ENCODE peak calls at places on chromosomes 12 and 14, in ten cellular contexts. One of them, this sample, is unnamed.
A peak's percentile ranks its signal among the peaks of the same experiment; 100 is the strongest.

GRCh38 chr14:22715186-22715812 is 51.2 kb upstream of the OXA1L start:
- DNase-seq in lung: no peak
- DNase-seq in nephron progenitor cell: no peak
- DNase-seq in T follicular helper cell: no peak
- DNase-seq in progenitor cell of endocrine pancreas: no peak
- DNase-seq in effector CD4-positive, alpha-beta T cell: no peak
- DNase-seq in fibroblast of mammary gland: no peak
- DNase-seq in DMS 273 treated with DMSO at 0.1 percent for 48 hours: peak; percentile 90
- DNase-seq in CD8-positive, alpha-beta T cell: no peak
- DNase-seq in NCI-H2171 treated with DMSO at 0.1 percent for 48 hours: peak; percentile 100
- DNase-seq in this sample: no peak

GRCh38 chr12:93622485-93622884 is 50.0 kb downstream of the SOCS2 start:
- DNase-seq in lung: peak; percentile 21
- DNase-seq in nephron progenitor cell: no peak
- DNase-seq in T follicular helper cell: no peak
- DNase-seq in progenitor cell of endocrine pancreas: no peak
- DNase-seq in effector CD4-positive, alpha-beta T cell: no peak
- DNase-seq in fibroblast of mammary gland: peak; percentile 84
- DNase-seq in DMS 273 treated with DMSO at 0.1 percent for 48 hours: no peak
- DNase-seq in CD8-positive, alpha-beta T cell: no peak
- DNase-seq in NCI-H2171 treated with DMSO at 0.1 percent for 48 hours: no peak
- DNase-seq in this sample: no peak

GRCh38 chr12:117188961-117189724 is 1.1 kb downstream of the FBXO21 start:
- DNase-seq in lung: no peak
- DNase-seq in nephron progenitor cell: no peak
- DNase-seq in T follicular helper cell: no peak
- DNase-seq in progenitor cell of endocrine pancreas: no peak
- DNase-seq in effector CD4-positive, alpha-beta T cell: no peak
- DNase-seq in fibroblast of mammary gland: peak; percentile 70
- DNase-seq in DMS 273 treated with DMSO at 0.1 percent for 48 hours: no peak
- DNase-seq in CD8-positive, alpha-beta T cell: no peak
- DNase-seq in NCI-H2171 treated with DMSO at 0.1 percent for 48 hours: no peak
- DNase-seq in this sample: peak; percentile 48

GRCh38 chr12:69062838-69063237 is 129.9 kb upstream of the CPM start:
- DNase-seq in lung: no peak
- DNase-seq in nephron progenitor cell: no peak
- DNase-seq in T follicular helper cell: no peak
- DNase-seq in progenitor cell of endocrine pancreas: no peak
- DNase-seq in effector CD4-positive, alpha-beta T cell: no peak
- DNase-seq in fibroblast of mammary gland: no peak
- DNase-seq in DMS 273 treated with DMSO at 0.1 percent for 48 hours: no peak
- DNase-seq in CD8-positive, alpha-beta T cell: no peak
- DNase-seq in NCI-H2171 treated with DMSO at 0.1 percent for 48 hours: no peak
- DNase-seq in this sample: no peak

GRCh38 chr12:121980211-121980891 is 41.3 kb upstream of the BCL7A start:
- DNase-seq in lung: no peak
- DNase-seq in nephron progenitor cell: no peak
- DNase-seq in T follicular helper cell: no peak
- DNase-seq in progenitor cell of endocrine pancreas: no peak
- DNase-seq in effector CD4-positive, alpha-beta T cell: no peak
- DNase-seq in fibroblast of mammary gland: peak; percentile 36
- DNase-seq in DMS 273 treated with DMSO at 0.1 percent for 48 hours: no peak
- DNase-seq in CD8-positive, alpha-beta T cell: no peak
- DNase-seq in NCI-H2171 treated with DMSO at 0.1 percent for 48 hours: no peak
- DNase-seq in this sample: no peak

GRCh38 chr12:54853933-54854538 is at the start of gene MUCL1:
- DNase-seq in lung: peak; percentile 61
- DNase-seq in nephron progenitor cell: peak; percentile 65
- DNase-seq in T follicular helper cell: peak; percentile 54
- DNase-seq in progenitor cell of endocrine pancreas: peak; percentile 46
- DNase-seq in effector CD4-positive, alpha-beta T cell: peak; percentile 58
- DNase-seq in fibroblast of mammary gland: peak; percentile 81
- DNase-seq in DMS 273 treated with DMSO at 0.1 percent for 48 hours: no peak
- DNase-seq in CD8-positive, alpha-beta T cell: peak; percentile 57
- DNase-seq in NCI-H2171 treated with DMSO at 0.1 percent for 48 hours: peak; percentile 54
- DNase-seq in this sample: peak; percentile 80

GRCh38 chr12:48779869-48780268 is 9.0 kb downstream of the ADCY6 start:
- DNase-seq in lung: no peak
- DNase-seq in nephron progenitor cell: no peak
- DNase-seq in T follicular helper cell: no peak
- DNase-seq in progenitor cell of endocrine pancreas: no peak
- DNase-seq in effector CD4-positive, alpha-beta T cell: no peak
- DNase-seq in fibroblast of mammary gland: peak; percentile 77
- DNase-seq in DMS 273 treated with DMSO at 0.1 percent for 48 hours: no peak
- DNase-seq in CD8-positive, alpha-beta T cell: no peak
- DNase-seq in NCI-H2171 treated with DMSO at 0.1 percent for 48 hours: no peak
- DNase-seq in this sample: peak; percentile 51

GRCh38 chr12:111870216-111870615 is 28.2 kb downstream of the MAPKAPK5 start:
- DNase-seq in lung: no peak
- DNase-seq in nephron progenitor cell: no peak
- DNase-seq in T follicular helper cell: no peak
- DNase-seq in progenitor cell of endocrine pancreas: no peak
- DNase-seq in effector CD4-positive, alpha-beta T cell: no peak
- DNase-seq in fibroblast of mammary gland: no peak
- DNase-seq in DMS 273 treated with DMSO at 0.1 percent for 48 hours: no peak
- DNase-seq in CD8-positive, alpha-beta T cell: no peak
- DNase-seq in NCI-H2171 treated with DMSO at 0.1 percent for 48 hours: no peak
- DNase-seq in this sample: no peak

GRCh38 chr14:57634335-57634734 is 140.7 kb upstream of the CCDC198 start:
- DNase-seq in lung: no peak
- DNase-seq in nephron progenitor cell: no peak
- DNase-seq in T follicular helper cell: no peak
- DNase-seq in progenitor cell of endocrine pancreas: no peak
- DNase-seq in effector CD4-positive, alpha-beta T cell: no peak
- DNase-seq in fibroblast of mammary gland: no peak
- DNase-seq in DMS 273 treated with DMSO at 0.1 percent for 48 hours: no peak
- DNase-seq in CD8-positive, alpha-beta T cell: no peak
- DNase-seq in NCI-H2171 treated with DMSO at 0.1 percent for 48 hours: peak; percentile 15
- DNase-seq in this sample: no peak

GRCh38 chr12:118874698-118875548 is 106.4 kb upstream of the SRRM4 start:
- DNase-seq in lung: no peak
- DNase-seq in nephron progenitor cell: peak; percentile 31
- DNase-seq in T follicular helper cell: no peak
- DNase-seq in progenitor cell of endocrine pancreas: peak; percentile 10
- DNase-seq in effector CD4-positive, alpha-beta T cell: no peak
- DNase-seq in fibroblast of mammary gland: no peak
- DNase-seq in DMS 273 treated with DMSO at 0.1 percent for 48 hours: no peak
- DNase-seq in CD8-positive, alpha-beta T cell: no peak
- DNase-seq in NCI-H2171 treated with DMSO at 0.1 percent for 48 hours: peak; percentile 79
- DNase-seq in this sample: no peak

GRCh38 chr12:92775416-92775815 is 72.6 kb downstream of the PLEKHG7 start:
- DNase-seq in lung: no peak
- DNase-seq in nephron progenitor cell: no peak
- DNase-seq in T follicular helper cell: no peak
- DNase-seq in progenitor cell of endocrine pancreas: no peak
- DNase-seq in effector CD4-positive, alpha-beta T cell: no peak
- DNase-seq in fibroblast of mammary gland: no peak
- DNase-seq in DMS 273 treated with DMSO at 0.1 percent for 48 hours: no peak
- DNase-seq in CD8-positive, alpha-beta T cell: no peak
- DNase-seq in NCI-H2171 treated with DMSO at 0.1 percent for 48 hours: no peak
- DNase-seq in this sample: no peak

GRCh38 chr14:104827173-104828055 is 26.5 kb downstream of the ZBTB42 start:
- DNase-seq in lung: peak; percentile 57
- DNase-seq in nephron progenitor cell: peak; percentile 73
- DNase-seq in T follicular helper cell: peak; percentile 34
- DNase-seq in progenitor cell of endocrine pancreas: peak; percentile 65
- DNase-seq in effector CD4-positive, alpha-beta T cell: peak; percentile 52
- DNase-seq in fibroblast of mammary gland: peak; percentile 26
- DNase-seq in DMS 273 treated with DMSO at 0.1 percent for 48 hours: peak; percentile 32
- DNase-seq in CD8-positive, alpha-beta T cell: peak; percentile 60
- DNase-seq in NCI-H2171 treated with DMSO at 0.1 percent for 48 hours: peak; percentile 68
- DNase-seq in this sample: peak; percentile 84

GRCh38 chr12:2341871-2342270 is 289.1 kb downstream of the CACNA1C start:
- DNase-seq in lung: no peak
- DNase-seq in nephron progenitor cell: no peak
- DNase-seq in T follicular helper cell: no peak
- DNase-seq in progenitor cell of endocrine pancreas: no peak
- DNase-seq in effector CD4-positive, alpha-beta T cell: no peak
- DNase-seq in fibroblast of mammary gland: peak; percentile 90
- DNase-seq in DMS 273 treated with DMSO at 0.1 percent for 48 hours: no peak
- DNase-seq in CD8-positive, alpha-beta T cell: no peak
- DNase-seq in NCI-H2171 treated with DMSO at 0.1 percent for 48 hours: no peak
- DNase-seq in this sample: no peak

GRCh38 chr12:124484526-124484953 is 82.9 kb downstream of the NCOR2 start:
- DNase-seq in lung: no peak
- DNase-seq in nephron progenitor cell: no peak
- DNase-seq in T follicular helper cell: no peak
- DNase-seq in progenitor cell of endocrine pancreas: no peak
- DNase-seq in effector CD4-positive, alpha-beta T cell: no peak
- DNase-seq in fibroblast of mammary gland: no peak
- DNase-seq in DMS 273 treated with DMSO at 0.1 percent for 48 hours: no peak
- DNase-seq in CD8-positive, alpha-beta T cell: no peak
- DNase-seq in NCI-H2171 treated with DMSO at 0.1 percent for 48 hours: no peak
- DNase-seq in this sample: no peak

GRCh38 chr12:118302053-118302452 is 70.7 kb downstream of the TAOK3 start:
- DNase-seq in lung: peak; percentile 56
- DNase-seq in nephron progenitor cell: no peak
- DNase-seq in T follicular helper cell: no peak
- DNase-seq in progenitor cell of endocrine pancreas: no peak
- DNase-seq in effector CD4-positive, alpha-beta T cell: no peak
- DNase-seq in fibroblast of mammary gland: peak; percentile 38
- DNase-seq in DMS 273 treated with DMSO at 0.1 percent for 48 hours: no peak
- DNase-seq in CD8-positive, alpha-beta T cell: no peak
- DNase-seq in NCI-H2171 treated with DMSO at 0.1 percent for 48 hours: no peak
- DNase-seq in this sample: no peak

GRCh38 chr12:6771091-6771495 is 1.2 kb upstream of the LAG3 start:
- DNase-seq in lung: no peak
- DNase-seq in nephron progenitor cell: no peak
- DNase-seq in T follicular helper cell: no peak
- DNase-seq in progenitor cell of endocrine pancreas: no peak
- DNase-seq in effector CD4-positive, alpha-beta T cell: no peak
- DNase-seq in fibroblast of mammary gland: peak; percentile 44
- DNase-seq in DMS 273 treated with DMSO at 0.1 percent for 48 hours: no peak
- DNase-seq in CD8-positive, alpha-beta T cell: no peak
- DNase-seq in NCI-H2171 treated with DMSO at 0.1 percent for 48 hours: peak; percentile 63
- DNase-seq in this sample: no peak

GRCh38 chr12:51923506-51924365 is 16.4 kb downstream of the ACVRL1 start:
- DNase-seq in lung: peak; percentile 52
- DNase-seq in nephron progenitor cell: peak; percentile 73
- DNase-seq in T follicular helper cell: peak; percentile 24
- DNase-seq in progenitor cell of endocrine pancreas: peak; percentile 30
- DNase-seq in effector CD4-positive, alpha-beta T cell: peak; percentile 42
- DNase-seq in fibroblast of mammary gland: peak; percentile 27
- DNase-seq in DMS 273 treated with DMSO at 0.1 percent for 48 hours: no peak
- DNase-seq in CD8-positive, alpha-beta T cell: peak; percentile 37
- DNase-seq in NCI-H2171 treated with DMSO at 0.1 percent for 48 hours: no peak
- DNase-seq in this sample: peak; percentile 67

GRCh38 chr12:100234166-100234565 is 32.7 kb downstream of the DEPDC4 start:
- DNase-seq in lung: no peak
- DNase-seq in nephron progenitor cell: peak; percentile 4
- DNase-seq in T follicular helper cell: no peak
- DNase-seq in progenitor cell of endocrine pancreas: no peak
- DNase-seq in effector CD4-positive, alpha-beta T cell: no peak
- DNase-seq in fibroblast of mammary gland: peak; percentile 95
- DNase-seq in DMS 273 treated with DMSO at 0.1 percent for 48 hours: no peak
- DNase-seq in CD8-positive, alpha-beta T cell: no peak
- DNase-seq in NCI-H2171 treated with DMSO at 0.1 percent for 48 hours: no peak
- DNase-seq in this sample: no peak

GRCh38 chr14:78010688-78011087 is 159.5 kb upstream of the NRXN3 start:
- DNase-seq in lung: peak; percentile 18
- DNase-seq in nephron progenitor cell: no peak
- DNase-seq in T follicular helper cell: no peak
- DNase-seq in progenitor cell of endocrine pancreas: no peak
- DNase-seq in effector CD4-positive, alpha-beta T cell: no peak
- DNase-seq in fibroblast of mammary gland: peak; percentile 81
- DNase-seq in DMS 273 treated with DMSO at 0.1 percent for 48 hours: no peak
- DNase-seq in CD8-positive, alpha-beta T cell: no peak
- DNase-seq in NCI-H2171 treated with DMSO at 0.1 percent for 48 hours: no peak
- DNase-seq in this sample: no peak

GRCh38 chr12:105214141-105214540 is 21.8 kb downstream of the APPL2 start:
- DNase-seq in lung: no peak
- DNase-seq in nephron progenitor cell: no peak
- DNase-seq in T follicular helper cell: no peak
- DNase-seq in progenitor cell of endocrine pancreas: no peak
- DNase-seq in effector CD4-positive, alpha-beta T cell: no peak
- DNase-seq in fibroblast of mammary gland: no peak
- DNase-seq in DMS 273 treated with DMSO at 0.1 percent for 48 hours: no peak
- DNase-seq in CD8-positive, alpha-beta T cell: no peak
- DNase-seq in NCI-H2171 treated with DMSO at 0.1 percent for 48 hours: no peak
- DNase-seq in this sample: peak; percentile 64

GRCh38 chr12:130342442-130342841 is 4.8 kb downstream of the PIWIL1 start:
- DNase-seq in lung: no peak
- DNase-seq in nephron progenitor cell: no peak
- DNase-seq in T follicular helper cell: no peak
- DNase-seq in progenitor cell of endocrine pancreas: no peak
- DNase-seq in effector CD4-positive, alpha-beta T cell: no peak
- DNase-seq in fibroblast of mammary gland: no peak
- DNase-seq in DMS 273 treated with DMSO at 0.1 percent for 48 hours: no peak
- DNase-seq in CD8-positive, alpha-beta T cell: no peak
- DNase-seq in NCI-H2171 treated with DMSO at 0.1 percent for 48 hours: no peak
- DNase-seq in this sample: no peak

This sample was measured in hepatocyte.